ENCODE peak calls at places on chromosomes 13 and 19, in six cellular contexts. M, X, V, J, D and B are unnamed samples.

GRCh38 chr13:111531505-111531904 is 211.1 kb downstream of the TEX29 start:
- DNase-seq in V (no peak), M (no peak), J (peak; percentile 44), D (no peak), X (no peak), B (no peak)

GRCh38 chr19:38848299-38849146 is 1.3 kb downstream of the HNRNPL start:
- DNase-seq in D (no peak), X (peak; percentile 30), J (no peak), V (no peak), M (no peak), B (no peak)

GRCh38 chr19:10884273-10884672 is 12.9 kb downstream of the CARM1 start:
- DNase-seq in J (no peak), V (no peak), X (no peak), D (no peak), M (no peak), B (no peak)

GRCh38 chr19:6064016-6064702 is 46.1 kb downstream of the RFX2 start:
- DNase-seq in M (no peak), D (no peak), J (no peak), X (no peak), V (peak; percentile 61), B (no peak)

GRCh38 chr19:55188620-55189019 is 8.5 kb upstream of the SYT5 start:
- DNase-seq in M (no peak), D (no peak), V (no peak), J (no peak), X (no peak), B (no peak)

GRCh38 chr19:14476663-14477401 is 1.7 kb upstream of the PTGER1 start:
- DNase-seq in M (peak; percentile 24), D (peak; percentile 49), J (no peak), X (peak; percentile 80), V (no peak), B (peak; percentile 37)

GRCh38 chr13:33207616-33207964 is 78.0 kb downstream of the STARD13 start:
- DNase-seq in V (no peak), X (peak; percentile 59), M (no peak), D (peak; percentile 17), J (no peak), B (no peak)

GRCh38 chr19:54523403-54523802 is 20.8 kb downstream of the LAIR2 start:
- DNase-seq in V (no peak), M (no peak), X (no peak), J (no peak), D (no peak), B (no peak)

GRCh38 chr13:91351123-91351522 is 3.6 kb downstream of the MIR17HG start:
- DNase-seq in M (peak; percentile 47), J (no peak), X (no peak), V (no peak), D (no peak), B (no peak)

GRCh38 chr13:98508280-98509074 is 68.4 kb downstream of the STK24 start:
- DNase-seq in V (no peak), J (no peak), X (no peak), M (no peak), D (no peak), B (no peak)

GRCh38 chr19:10553087-10553667 is 9.5 kb downstream of the ATG4D start:
- DNase-seq in M (peak; percentile 41), V (no peak), D (no peak), J (no peak), X (peak; percentile 57), B (no peak)

GRCh38 chr13:72657379-72657778 is 70.0 kb downstream of the MZT1 start:
- DNase-seq in V (no peak), D (no peak), X (no peak), J (no peak), M (no peak), B (no peak)

GRCh38 chr19:14006766-14007562 is 844 bp upstream of the RFX1 start:
- DNase-seq in D (peak; percentile 90), V (no peak), X (peak; percentile 96), J (peak; percentile 87), M (no peak), B (no peak)

GRCh38 chr19:8231073-8231604 is 22.0 kb downstream of the CERS4 start:
- DNase-seq in X (no peak), D (no peak), V (no peak), M (no peak), J (no peak), B (no peak)

GRCh38 chr19:53659292-53659691 is 27.5 kb downstream of the DPRX start:
- DNase-seq in J (peak; percentile 12), M (no peak), V (no peak), X (no peak), D (no peak), B (no peak)

GRCh38 chr13:97255515-97255999 is 33.4 kb downstream of the MBNL2 start:
- DNase-seq in J (no peak), D (no peak), X (no peak), V (no peak), M (no peak), B (no peak)

GRCh38 chr13:97252735-97253134 is 30.6 kb downstream of the MBNL2 start:
- DNase-seq in J (no peak), V (no peak), D (no peak), X (no peak), M (no peak), B (no peak)

GRCh38 chr13:97256343-97256783 is 34.2 kb downstream of the MBNL2 start:
- DNase-seq in X (no peak), V (no peak), J (peak; percentile 35), D (no peak), M (no peak), B (no peak)

GRCh38 chr13:97254809-97255208 is 32.7 kb downstream of the MBNL2 start:
- DNase-seq in J (no peak), V (no peak), D (no peak), M (no peak), X (no peak), B (no peak)

GRCh38 chr13:97253581-97254293 is 31.6 kb downstream of the MBNL2 start:
- DNase-seq in X (no peak), D (no peak), J (no peak), M (no peak), V (no peak), B (no peak)
- H3K4me1 ChIP-seq in X (peaks cover 19% of the 10 kb centered on the region), D (peaks cover 90% of the 10 kb centered on the region), J (peaks cover 69% of the 10 kb centered on the region), M (no peaks in the 10 kb centered on the region), V (peaks cover 95% of the 10 kb centered on the region), B (peaks cover 17% of the 10 kb centered on the region)

DNA sequence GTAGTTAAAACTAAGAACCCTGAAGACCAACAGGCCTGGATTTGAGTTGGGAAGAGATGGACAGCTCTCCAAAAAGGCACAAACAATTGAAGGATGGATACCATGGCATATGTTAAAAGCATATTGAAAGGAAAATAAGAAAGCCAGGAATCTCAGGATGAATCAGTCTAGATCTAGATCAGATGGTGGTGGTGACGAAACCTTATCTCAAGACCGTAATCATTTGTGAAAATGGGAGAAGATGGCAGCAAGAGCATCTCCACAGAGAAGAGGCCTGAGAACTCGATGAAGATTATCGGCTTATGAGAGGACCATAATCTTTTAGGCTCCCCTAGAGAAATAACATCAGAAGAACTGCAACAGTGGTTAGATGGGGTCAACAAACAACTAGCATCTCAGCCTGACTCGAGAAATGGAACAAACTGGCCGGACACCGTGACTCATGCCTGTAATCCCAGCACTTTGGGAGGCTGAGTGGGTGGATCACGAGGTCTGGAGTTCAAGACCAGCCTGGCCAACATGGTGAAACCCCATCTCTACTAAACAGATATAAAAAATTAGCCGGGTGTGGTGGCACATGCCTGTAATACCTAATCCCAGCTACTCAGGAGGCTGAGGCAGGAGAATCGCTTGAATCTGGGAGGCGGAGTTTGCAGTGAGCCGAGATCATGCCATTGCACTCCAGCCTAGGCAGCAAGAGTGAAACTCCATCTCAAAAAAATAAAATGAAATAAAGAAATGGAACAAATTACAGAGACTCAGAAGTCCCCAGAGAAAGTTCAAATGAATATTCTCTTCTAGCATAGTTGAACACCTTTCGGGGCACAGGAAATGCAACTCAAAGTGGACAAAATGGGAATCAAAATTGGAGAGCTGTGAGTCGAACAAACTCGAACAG is 47.6 kb downstream of the FOXO1 start:
- DNase-seq in J (no peak), M (no peak), D (no peak), V (no peak), X (no peak), B (no peak)
- H3K4me1 ChIP-seq in J (peaks cover 68% of the 10 kb centered on the region), M (peaks cover 45% of the 10 kb centered on the region), D (peaks cover 100% of the 10 kb centered on the region), V (peaks cover 47% of the 10 kb centered on the region), X (peaks cover 19% of the 10 kb centered on the region), B (peaks cover 53% of the 10 kb centered on the region)

GRCh38 chr19:45509692-45510015 is 2.4 kb downstream of the VASP start:
- DNase-seq in M (no peak), J (no peak), X (no peak), V (no peak), D (no peak), B (no peak)

GRCh38 chr19:45508681-45508930 is 1.3 kb downstream of the VASP start:
- DNase-seq in V (no peak), M (no peak), X (no peak), J (no peak), D (no peak), B (no peak)

GRCh38 chr19:45508931-45509691 is 1.8 kb downstream of the VASP start:
- DNase-seq in D (peak; percentile 80), X (peak; percentile 92), M (peak; percentile 75), J (peak; percentile 62), V (peak; percentile 96), B (no peak)

GRCh38 chr19:45506991-45507863 is at the start of gene VASP:
- DNase-seq in D (peak; percentile 83), M (peak; percentile 94), X (peak; percentile 92), V (peak; percentile 92), J (peak; percentile 93), B (peak; percentile 86)

DNA sequence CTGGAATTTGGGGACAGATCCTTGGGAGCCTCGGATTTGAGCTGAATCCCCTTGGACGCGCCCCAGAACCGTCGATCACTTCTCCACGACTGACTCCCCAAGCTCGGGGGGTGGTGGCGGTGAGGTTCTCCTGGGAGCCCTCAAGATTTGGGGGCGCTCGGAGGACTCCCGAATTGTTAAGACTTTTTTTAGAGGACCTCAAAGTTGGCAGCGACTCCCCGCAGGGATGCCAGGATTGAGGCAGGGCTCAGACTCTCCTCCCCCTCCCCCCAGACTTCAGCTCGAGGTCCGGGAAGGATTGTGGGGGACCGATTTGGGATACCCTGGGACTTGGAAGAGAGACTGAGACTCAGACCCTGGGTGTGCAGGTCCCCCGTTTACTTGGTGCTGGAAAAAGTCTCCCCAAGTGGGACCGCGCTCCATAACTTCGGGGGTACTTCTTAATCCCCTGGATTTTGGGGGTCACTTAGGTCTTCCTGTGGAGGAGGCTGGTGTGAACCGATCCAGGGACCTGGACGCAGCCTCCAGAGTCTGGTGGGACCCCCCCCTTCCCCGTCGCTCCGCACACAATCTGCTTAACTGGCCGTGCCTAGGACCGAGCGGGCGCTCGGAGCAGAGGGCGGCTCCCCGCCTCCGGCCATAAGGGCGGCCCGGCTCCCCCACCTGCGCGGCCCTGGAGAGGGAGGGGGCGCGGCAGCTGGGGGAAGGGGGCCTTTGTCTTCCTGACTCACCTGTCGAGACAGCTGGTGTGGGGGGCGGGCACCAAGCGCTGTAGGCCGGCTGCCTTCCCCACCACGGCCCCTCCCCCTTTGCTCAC is 793 bp downstream of the VASP start:
- DNase-seq in M (peak; percentile 73), X (peak; percentile 80), D (peak; percentile 50), V (peak; percentile 82), J (peak; percentile 67), B (peak; percentile 27)
- H3K4me1 ChIP-seq in M (peaks cover 25% of the 10 kb centered on the region), X (peaks cover 5% of the 10 kb centered on the region), D (peaks cover 8% of the 10 kb centered on the region), V (peaks cover 41% of the 10 kb centered on the region), J (peaks cover 23% of the 10 kb centered on the region), B (peaks cover 20% of the 10 kb centered on the region)

GRCh38 chr19:2636142-2636896 is 66.2 kb downstream of the GNG7 start:
- DNase-seq in V (no peak), J (no peak), M (no peak), D (no peak), X (peak; percentile 54), B (no peak)
- H3K4me1 ChIP-seq in V (peaks cover 38% of the 10 kb centered on the region), J (peaks cover 50% of the 10 kb centered on the region), M (peaks cover 49% of the 10 kb centered on the region), D (no peaks in the 10 kb centered on the region), X (peaks cover 9% of the 10 kb centered on the region), B (peaks cover 6% of the 10 kb centered on the region)

GRCh38 chr13:48570225-48570828 is 37.4 kb upstream of the RCBTB2 start:
- DNase-seq in J (no peak), X (no peak), M (no peak), V (no peak), D (no peak), B (no peak)
- H3K4me1 ChIP-seq in J (peaks cover 3% of the 10 kb centered on the region), X (peaks cover 14% of the 10 kb centered on the region), M (peaks cover 62% of the 10 kb centered on the region), V (peaks cover 52% of the 10 kb centered on the region), D (peaks cover 67% of the 10 kb centered on the region), B (peaks cover 19% of the 10 kb centered on the region)